ENCODE peak calls at places on chromosomes 3 and 15, in six cellular contexts. M is left ventricle myocardium superior; B is DMS 273 treated with DMSO at 0.1 percent for 48 hours; G is activated T-helper 2 cell treated with anti-CD3 and anti-CD28 coated beads, Interferon-gamma antibody, Interleukin-2, Interleukin-4, amounts not matched to agents 10 μg/mL and 5 μg/mL and 100 μg/mL, durations not matched to agents 14 hours and 24 hours and 36 hours; Q is activated T-cell treated with anti-CD3 and anti-CD28 coated beads for 1 hour; L is CD4-positive, alpha-beta T cell. H is an unnamed sample.

GRCh38 chr15:42080585-42081462 is 13.5 kb downstream of the PLA2G4D start:
- DNase-seq in L (no peak), B (no peak), G (no peak), Q (no peak), M (no peak), H (no peak)

GRCh38 chr3:188299713-188300112 is 145.8 kb downstream of the LPP start:
- DNase-seq in Q (no peak), B (no peak), L (no peak), G (no peak), M (no peak), H (no peak)

GRCh38 chr3:14829811-14830210 is 11.0 kb downstream of the FGD5 start:
- DNase-seq in M (no peak), B (no peak), Q (no peak), L (no peak), G (no peak), H (no peak)

GRCh38 chr3:33848624-33849347 is 50.4 kb downstream of the PDCD6IP start:
- DNase-seq in G (no peak), B (no peak), L (no peak), M (no peak), Q (no peak), H (no peak)

GRCh38 chr3:22306454-22306853 is 555.4 kb upstream of the ZNF385D start:
- DNase-seq in B (no peak), L (no peak), M (no peak), G (no peak), Q (no peak), H (no peak)

GRCh38 chr3:49165771-49166751 is at the start of gene CCDC71:
- DNase-seq in L (peak; percentile 75), Q (peak; percentile 64), B (no peak), M (peak; percentile 90), G (peak; percentile 72), H (peak; percentile 87)

GRCh38 chr3:169914321-169914720 is 2.9 kb downstream of the SAMD7 start:
- DNase-seq in Q (no peak), L (no peak), G (no peak), M (no peak), B (no peak), H (no peak)

GRCh38 chr15:85579011-85579701 is 198.8 kb downstream of the AKAP13 start:
- DNase-seq in B (no peak), M (peak; percentile 61), L (no peak), G (no peak), Q (no peak), H (no peak)

GRCh38 chr3:60542981-60543380 is 708.3 kb downstream of the FHIT start:
- DNase-seq in G (no peak), L (no peak), B (no peak), Q (no peak), M (no peak), H (no peak)

GRCh38 chr3:157914882-157915281 is 191.3 kb downstream of the SHOX2 start:
- DNase-seq in B (peak; percentile 27), M (no peak), L (no peak), Q (no peak), G (no peak), H (no peak)

GRCh38 chr3:101695779-101696372 is 9.4 kb upstream of the RPL24 start:
- DNase-seq in B (no peak), L (no peak), Q (no peak), M (no peak), G (no peak), H (peak; percentile 77)

GRCh38 chr3:143266512-143266911 is 146.9 kb downstream of the CHST2 start:
- DNase-seq in G (no peak), L (no peak), M (no peak), Q (no peak), B (no peak), H (no peak)

GRCh38 chr3:50237754-50238548 is 1.9 kb downstream of the GNAI2 start:
- DNase-seq in Q (peak; percentile 76), G (peak; percentile 85), L (peak; percentile 85), B (no peak), M (peak; percentile 93), H (peak; percentile 91)

GRCh38 chr15:55627730-55628368 is 39.7 kb upstream of the PYGO1 start:
- DNase-seq in M (no peak), Q (no peak), L (no peak), G (no peak), B (no peak), H (no peak)

GRCh38 chr3:128573707-128574162 is 76.9 kb downstream of the RPN1 start:
- DNase-seq in G (no peak), M (peak; percentile 52), Q (no peak), B (no peak), L (no peak), H (no peak)

GRCh38 chr3:51800758-51801140 is 21.7 kb upstream of the IQCF6 start:
- DNase-seq in L (no peak), B (no peak), G (no peak), M (no peak), Q (no peak), H (no peak)

GRCh38 chr3:177676947-177677587 is 479.8 kb upstream of the TBL1XR1 start:
- DNase-seq in B (no peak), G (no peak), Q (no peak), M (no peak), L (no peak), H (no peak)